ENCODE peak calls at places on chromosomes 6 and 20, in four cellular contexts. G is activated T-cell treated with anti-CD3 and anti-CD28 coated beads for 24 hours, S is fibroblast of the aortic adventitia, V is EH. T is an unnamed sample.

GRCh38 chr6:89122625-89123024 is 4.8 kb upstream of the SRSF12 start:
- DNase-seq in S (peak), V (peak), G (no peak), T (peak)

GRCh38 chr6:30894381-30894780 is 10.1 kb downstream of the DDR1 start:
- DNase-seq in S (no peak), V (no peak), G (no peak), T (no peak)

GRCh38 chr20:21102691-21103311 is 3.4 kb downstream of the LINC00237 start:
- DNase-seq in S (no peak), G (no peak), V (peak), T (peak)

GRCh38 chr6:65202738-65203137 is 504.3 kb downstream of the EYS start:
- DNase-seq in V (no peak), G (no peak), S (no peak), T (no peak)

GRCh38 chr20:35387334-35387733 is 24.4 kb downstream of the UQCC1 start:
- DNase-seq in V (peak), S (peak), G (no peak), T (peak)

GRCh38 chr6:33745558-33745957 is 1.1 kb downstream of the IP6K3 start:
- DNase-seq in V (peak), G (no peak), S (no peak), T (peak)

GRCh38 chr20:3635346-3635745 is 27.9 kb downstream of the GFRA4 start:
- DNase-seq in V (peak), G (no peak), S (peak), T (peak)

GRCh38 chr6:146741609-146742008 is 142.8 kb downstream of the ADGB start:
- DNase-seq in S (no peak), V (peak), G (no peak), T (no peak)

GRCh38 chr6:30678964-30679726 is 6.3 kb upstream of the DHX16 start:
- DNase-seq in S (peak), G (peak), V (peak), T (peak)

T was measured in GM23248.